ENCODE peak calls at places on chromosomes 2 and 18, in five cellular contexts. X is adrenal gland, K is ovary, R is A549, U is suprapubic skin. I is an unnamed sample.

GRCh38 chr2:54814367-54815155 is 91.1 kb downstream of the EML6 start:
- DNase-seq in X (no peak), K (no peak), R (no peak), U (no peak), I (no peak)

GRCh38 chr18:70693196-70693595 is 404.4 kb downstream of the SOCS6 start:
- DNase-seq in X (no peak), K (no peak), R (no peak), U (no peak), I (no peak)

GRCh38 chr2:75632091-75632704 is 14.4 kb upstream of the MRPL19 start:
- DNase-seq in X (no peak), K (peak; percentile 27), R (no peak), U (no peak), I (no peak)

GRCh38 chr18:47997338-47997780 is 66.9 kb upstream of the SMAD2 start:
- DNase-seq in X (peak; percentile 22), K (no peak), R (no peak), U (no peak), I (no peak)

GRCh38 chr2:241947876-241948275 is 78.3 kb downstream of the RTP5 start:
- DNase-seq in X (no peak), K (no peak), R (no peak), U (peak; percentile 65), I (peak; percentile 11)

GRCh38 chr18:3595282-3596273 is 145.6 kb downstream of the TGIF1 start:
- DNase-seq in X (peak; percentile 76), K (peak; percentile 63), R (no peak), U (no peak), I (peak; percentile 44)

GRCh38 chr18:21763846-21764646 is 23.5 kb downstream of the MIB1 start:
- DNase-seq in X (no peak), K (no peak), R (no peak), U (no peak), I (no peak)

GRCh38 chr2:180604077-180604476 is 376.3 kb upstream of the UBE2E3 start:
- DNase-seq in X (no peak), K (no peak), R (no peak), U (no peak), I (no peak)

GRCh38 chr2:35526741-35527140 is 828.8 kb upstream of the CRIM1 start:
- DNase-seq in X (no peak), K (no peak), R (no peak), U (no peak), I (no peak)

GRCh38 chr18:55038162-55038561 is 78.9 kb upstream of the CCDC68 start:
- DNase-seq in X (no peak), K (no peak), R (no peak), U (no peak), I (no peak)

GRCh38 chr2:174328309-174329156 is 6.2 kb upstream of the SP9 start:
- DNase-seq in X (no peak), K (no peak), R (no peak), U (no peak), I (no peak)

GRCh38 chr2:83342860-83343329 is 1116.2 kb downstream of the SUCLG1 start:
- DNase-seq in X (no peak), K (no peak), R (no peak), U (no peak), I (no peak)

GRCh38 chr2:209519911-209520310 is 96.1 kb downstream of the MAP2 start:
- DNase-seq in X (no peak), K (no peak), R (no peak), U (no peak), I (no peak)

GRCh38 chr2:120384486-120385354 is 38.8 kb downstream of the INHBB start:
- DNase-seq in X (no peak), K (no peak), R (no peak), U (no peak), I (peak; percentile 18)

GRCh38 chr2:118859157-118859770 is 11.8 kb upstream of the EN1 start:
- DNase-seq in X (no peak), K (no peak), R (no peak), U (no peak), I (no peak)

GRCh38 chr2:206696910-206697309 is 21.3 kb downstream of the DYTN start:
- DNase-seq in X (no peak), K (no peak), R (no peak), U (no peak), I (no peak)

GRCh38 chr2:208363485-208363884 is 43.1 kb upstream of the PTH2R start:
- DNase-seq in X (no peak), K (no peak), R (no peak), U (no peak), I (no peak)

GRCh38 chr2:32835148-32835547 is 111.6 kb upstream of the LTBP1 start:
- DNase-seq in X (no peak), K (no peak), R (no peak), U (no peak), I (no peak)

GRCh38 chr2:182868049-182868422 is 1.6 kb upstream of the FRZB start:
- DNase-seq in X (no peak), K (no peak), R (no peak), U (no peak), I (no peak)

GRCh38 chr2:228339525-228339924 is 158.0 kb upstream of the SPHKAP start:
- DNase-seq in X (no peak), K (no peak), R (no peak), U (no peak), I (no peak)

GRCh38 chr2:50851891-50852290 is 180.0 kb downstream of the NRXN1 start:
- DNase-seq in X (no peak), K (no peak), R (no peak), U (no peak), I (no peak)

GRCh38 chr2:75340560-75340959 is 141.2 kb upstream of the TACR1 start:
- DNase-seq in X (no peak), K (no peak), R (no peak), U (no peak), I (no peak)

DNA sequence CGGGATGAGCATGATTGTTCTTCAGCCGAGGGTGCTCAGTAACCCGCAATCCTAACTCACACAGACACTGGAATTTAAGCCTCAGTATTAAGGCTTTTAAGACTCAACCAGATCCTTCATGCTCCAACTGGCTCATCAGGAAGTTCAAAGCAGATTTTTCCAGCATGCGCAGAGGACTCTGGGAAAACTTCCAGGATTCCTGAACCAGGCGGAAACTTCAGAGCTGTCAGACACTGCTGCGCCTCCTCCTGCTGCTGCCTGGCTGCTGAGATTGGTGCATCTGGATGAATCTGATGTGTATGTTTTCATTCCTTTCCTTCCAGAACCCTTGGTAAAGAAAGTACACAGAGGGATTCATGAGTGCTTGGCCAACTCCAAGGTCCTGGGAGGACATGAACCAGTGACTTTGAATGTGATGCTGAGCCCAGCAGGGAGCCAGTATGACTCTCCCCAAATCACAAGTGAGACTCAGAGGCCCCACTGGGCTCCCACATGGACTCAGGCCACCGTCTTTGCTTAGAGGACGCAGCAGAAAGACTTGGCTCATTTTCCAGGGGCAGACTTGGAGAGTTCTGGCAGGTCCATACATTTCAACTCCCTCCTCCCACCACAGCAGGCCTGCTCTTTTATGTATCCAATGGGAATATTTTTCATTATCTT is 143.5 kb upstream of the HDAC4 start:
- DNase-seq in X (no peak), K (no peak), R (no peak), U (peak; percentile 72), I (no peak)
- H3K27ac ChIP-seq in X (no peak overlapping the region), K (no peak overlapping the region), R (no peak overlapping the region), U (no peak overlapping the region), I (no peak overlapping the region)

GRCh38 chr2:10835052-10835970 is 22.7 kb upstream of the PDIA6 start:
- DNase-seq in X (peak; percentile 77), K (peak; percentile 34), R (peak; percentile 81), U (no peak), I (peak; percentile 92)
- H3K4me3 ChIP-seq in X (no peak overlapping the region), K (no peak overlapping the region), R (no peak overlapping the region), U (no peak overlapping the region), I (no peak overlapping the region)

GRCh38 chr2:27954261-27954673 is 63.7 kb downstream of the BABAM2 start:
- DNase-seq in X (no peak), K (no peak), R (no peak), U (no peak), I (no peak)

GRCh38 chr2:27955762-27956161 is 65.2 kb downstream of the BABAM2 start:
- DNase-seq in X (no peak), K (no peak), R (no peak), U (no peak), I (no peak)

GRCh38 chr2:27956895-27957294 is 66.4 kb downstream of the BABAM2 start:
- DNase-seq in X (no peak), K (no peak), R (no peak), U (no peak), I (no peak)

GRCh38 chr2:27953077-27953476 is 62.5 kb downstream of the BABAM2 start:
- DNase-seq in X (no peak), K (peak; percentile 27), R (no peak), U (no peak), I (no peak)

GRCh38 chr2:27954771-27955384 is 64.3 kb downstream of the BABAM2 start:
- DNase-seq in X (peak; percentile 72), K (peak; percentile 56), R (peak; percentile 60), U (no peak), I (peak; percentile 64)
- H3K27ac ChIP-seq in X (peak overlapping the region; percentile 49), K (no peak overlapping the region), R (peak overlapping the region; percentile 93), U (peak overlapping the region; percentile 66), I (peak overlapping the region; percentile 49)

GRCh38 chr2:204670756-204671155 is 125.5 kb downstream of the PARD3B start:
- DNase-seq in X (no peak), K (no peak), R (no peak), U (no peak), I (no peak)

GRCh38 chr2:204670124-204670523 is 124.8 kb downstream of the PARD3B start:
- DNase-seq in X (no peak), K (no peak), R (no peak), U (no peak), I (peak; percentile 36)

GRCh38 chr2:204678031-204678430 is 132.8 kb downstream of the PARD3B start:
- DNase-seq in X (no peak), K (no peak), R (no peak), U (no peak), I (no peak)

GRCh38 chr2:204669386-204669785 is 124.1 kb downstream of the PARD3B start:
- DNase-seq in X (no peak), K (no peak), R (no peak), U (no peak), I (no peak)

GRCh38 chr2:204673877-204674276 is 128.6 kb downstream of the PARD3B start:
- DNase-seq in X (no peak), K (no peak), R (no peak), U (no peak), I (no peak)
- H3K4me3 ChIP-seq in X (no peak overlapping the region), K (no peak overlapping the region), R (no peak overlapping the region), U (no peak overlapping the region), I (no peak overlapping the region)